ENCODE peak calls at places on chromosomes 11 and 22, in six cellular contexts. One of them, this sample, is unnamed.
A peak's percentile ranks its signal among the peaks of the same experiment; 100 is the strongest.

GRCh38 chr22:45308624-45309421 is 911 bp upstream of the FAM118A start:
- DNase-seq in stimulated activated CD4-positive, alpha-beta T cell treated with anti-CD3 and anti-CD28 coated beads, Interleukin-15, amount 100 ng/mL, for 1 hour: no peak
- DNase-seq in foreskin fibroblast: no peak
- DNase-seq in stimulated activated CD8-positive, alpha-beta memory T cell treated with anti-CD3 and anti-CD28 coated beads, Interleukin-4, amount 100 ng/mL, for 4 hours: no peak
- DNase-seq in fibroblast of lung: no peak
- DNase-seq in EH: no peak
- DNase-seq in this sample: no peak

GRCh38 chr11:889261-889660 is 21.3 kb downstream of the CHID1 start:
- DNase-seq in foreskin fibroblast: no peak
- DNase-seq in stimulated activated CD4-positive, alpha-beta T cell treated with anti-CD3 and anti-CD28 coated beads, Interleukin-15, amount 100 ng/mL, for 1 hour: no peak
- DNase-seq in EH: no peak
- DNase-seq in fibroblast of lung: no peak
- DNase-seq in stimulated activated CD8-positive, alpha-beta memory T cell treated with anti-CD3 and anti-CD28 coated beads, Interleukin-4, amount 100 ng/mL, for 4 hours: no peak
- DNase-seq in this sample: no peak

GRCh38 chr11:114399903-114400221 is 449 bp downstream of the C11orf71 start:
- DNase-seq in fibroblast of lung: no peak
- DNase-seq in stimulated activated CD8-positive, alpha-beta memory T cell treated with anti-CD3 and anti-CD28 coated beads, Interleukin-4, amount 100 ng/mL, for 4 hours: no peak
- DNase-seq in foreskin fibroblast: no peak
- DNase-seq in stimulated activated CD4-positive, alpha-beta T cell treated with anti-CD3 and anti-CD28 coated beads, Interleukin-15, amount 100 ng/mL, for 1 hour: no peak
- DNase-seq in EH: no peak
- DNase-seq in this sample: no peak

GRCh38 chr22:42717197-42717967 is 3.3 kb downstream of the A4GALT start:
- DNase-seq in fibroblast of lung: no peak
- DNase-seq in EH: no peak
- DNase-seq in foreskin fibroblast: peak; percentile 32
- DNase-seq in stimulated activated CD4-positive, alpha-beta T cell treated with anti-CD3 and anti-CD28 coated beads, Interleukin-15, amount 100 ng/mL, for 1 hour: no peak
- DNase-seq in stimulated activated CD8-positive, alpha-beta memory T cell treated with anti-CD3 and anti-CD28 coated beads, Interleukin-4, amount 100 ng/mL, for 4 hours: no peak
- DNase-seq in this sample: no peak

GRCh38 chr11:116790167-116791001 is 1.3 kb downstream of the APOA5 start:
- DNase-seq in foreskin fibroblast: no peak
- DNase-seq in stimulated activated CD4-positive, alpha-beta T cell treated with anti-CD3 and anti-CD28 coated beads, Interleukin-15, amount 100 ng/mL, for 1 hour: no peak
- DNase-seq in EH: no peak
- DNase-seq in fibroblast of lung: no peak
- DNase-seq in stimulated activated CD8-positive, alpha-beta memory T cell treated with anti-CD3 and anti-CD28 coated beads, Interleukin-4, amount 100 ng/mL, for 4 hours: no peak
- DNase-seq in this sample: no peak

GRCh38 chr11:17579451-17579850 is 32.4 kb downstream of the OTOG start:
- DNase-seq in fibroblast of lung: no peak
- DNase-seq in foreskin fibroblast: no peak
- DNase-seq in EH: no peak
- DNase-seq in stimulated activated CD8-positive, alpha-beta memory T cell treated with anti-CD3 and anti-CD28 coated beads, Interleukin-4, amount 100 ng/mL, for 4 hours: no peak
- DNase-seq in stimulated activated CD4-positive, alpha-beta T cell treated with anti-CD3 and anti-CD28 coated beads, Interleukin-15, amount 100 ng/mL, for 1 hour: no peak
- DNase-seq in this sample: peak; percentile 7

GRCh38 chr11:120067361-120068113 is 70.4 kb downstream of the TRIM29 start:
- DNase-seq in foreskin fibroblast: no peak
- DNase-seq in fibroblast of lung: no peak
- DNase-seq in EH: no peak
- DNase-seq in stimulated activated CD4-positive, alpha-beta T cell treated with anti-CD3 and anti-CD28 coated beads, Interleukin-15, amount 100 ng/mL, for 1 hour: no peak
- DNase-seq in stimulated activated CD8-positive, alpha-beta memory T cell treated with anti-CD3 and anti-CD28 coated beads, Interleukin-4, amount 100 ng/mL, for 4 hours: no peak
- DNase-seq in this sample: no peak

GRCh38 chr11:103870821-103871309 is 165.6 kb upstream of the DDI1 start:
- DNase-seq in fibroblast of lung: peak; percentile 19
- DNase-seq in EH: no peak
- DNase-seq in foreskin fibroblast: no peak
- DNase-seq in stimulated activated CD4-positive, alpha-beta T cell treated with anti-CD3 and anti-CD28 coated beads, Interleukin-15, amount 100 ng/mL, for 1 hour: no peak
- DNase-seq in stimulated activated CD8-positive, alpha-beta memory T cell treated with anti-CD3 and anti-CD28 coated beads, Interleukin-4, amount 100 ng/mL, for 4 hours: no peak
- DNase-seq in this sample: no peak

GRCh38 chr11:65615950-65616574 is 486 bp downstream of the PCNX3 start:
- DNase-seq in stimulated activated CD8-positive, alpha-beta memory T cell treated with anti-CD3 and anti-CD28 coated beads, Interleukin-4, amount 100 ng/mL, for 4 hours: no peak
- DNase-seq in foreskin fibroblast: peak; percentile 63
- DNase-seq in EH: peak; percentile 39
- DNase-seq in stimulated activated CD4-positive, alpha-beta T cell treated with anti-CD3 and anti-CD28 coated beads, Interleukin-15, amount 100 ng/mL, for 1 hour: no peak
- DNase-seq in fibroblast of lung: peak; percentile 21
- DNase-seq in this sample: no peak